ENCODE peak calls at places on chromosomes 13 and 19, in seven cellular contexts. A is neural progenitor cell, G is H9, P is IMR-90, J is PC-3, N is GM23248, Z is mesenchymal stem cell. H is an unnamed sample.

GRCh38 chr13:108037348-108037747 is 178.0 kb downstream of the LIG4 start:
- DNase-seq in A (no peak), G (no peak), P (no peak), J (no peak), N (peak), Z (no peak), H (no peak)

GRCh38 chr13:23966691-23967615 is 69.7 kb upstream of the C1QTNF9B start:
- DNase-seq in A (no peak), G (no peak), P (peak), J (peak), N (no peak), Z (peak), H (no peak)

GRCh38 chr13:34019870-34020269 is 201.9 kb downstream of the RFC3 start:
- DNase-seq in A (no peak), G (no peak), P (no peak), J (no peak), N (no peak), Z (no peak), H (peak)

GRCh38 chr19:19661141-19661674 is 2.3 kb downstream of the ATP13A1 start:
- DNase-seq in A (peak), G (peak), P (no peak), J (no peak), N (no peak), Z (no peak), H (no peak)

GRCh38 chr13:98141938-98142426 is 912 bp upstream of the FARP1 start:
- DNase-seq in A (peak), G (peak), P (no peak), J (no peak), N (no peak), Z (peak), H (peak)

GRCh38 chr19:12965017-12965811 is 4.2 kb upstream of the DAND5 start:
- DNase-seq in A (peak), G (peak), P (peak), J (peak), N (peak), Z (peak), H (peak)

GRCh38 chr13:29868581-29868980 is 18.2 kb upstream of the UBL3 start:
- DNase-seq in A (no peak), G (no peak), P (no peak), J (no peak), N (no peak), Z (no peak), H (no peak)

GRCh38 chr13:94859812-94860210 is 147.5 kb upstream of the SOX21 start:
- DNase-seq in A (no peak), G (no peak), P (no peak), J (peak), N (no peak), Z (no peak), H (no peak)

GRCh38 chr19:13014921-13015280 is 19.6 kb downstream of the NFIX start:
- DNase-seq in A (no peak), G (no peak), P (no peak), J (peak), N (peak), Z (no peak), H (no peak)

GRCh38 chr19:31821346-31821745 is 472.1 kb upstream of the TSHZ3 start:
- DNase-seq in A (no peak), G (no peak), P (no peak), J (no peak), N (no peak), Z (peak), H (peak)

DNA sequence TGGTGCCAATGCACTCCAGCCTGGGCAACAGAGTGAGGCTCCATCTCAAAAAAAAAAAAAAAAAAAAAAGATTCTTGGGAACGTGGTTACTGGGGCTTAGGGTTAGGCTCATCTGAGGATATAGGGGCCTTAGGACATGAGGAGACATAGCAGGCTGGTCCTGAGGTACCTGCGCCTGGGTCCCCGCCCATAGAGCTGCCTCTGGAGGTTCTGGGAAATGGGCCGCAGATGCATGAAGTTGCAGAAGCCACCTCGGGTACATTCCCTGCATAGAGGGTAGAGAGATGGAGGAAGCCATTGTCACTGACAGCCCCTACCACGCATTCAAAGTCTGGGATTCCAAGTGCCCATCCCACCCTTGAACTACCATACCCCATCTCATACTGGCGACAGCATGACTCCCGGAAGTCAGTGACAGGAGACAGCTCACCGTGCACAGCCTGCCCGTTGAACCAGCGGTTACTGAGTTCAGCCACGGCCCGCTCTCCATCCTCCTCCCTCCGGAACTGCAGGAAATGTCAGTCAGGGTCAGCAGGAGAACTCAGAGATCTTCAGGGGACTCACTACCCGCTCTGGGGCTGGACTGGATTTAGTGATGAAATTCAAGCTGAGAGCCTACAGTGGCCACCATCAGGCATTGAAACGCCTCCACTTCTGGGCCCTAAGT is 1.4 kb downstream of the U2AF1L4 start:
- DNase-seq in A (no peak), G (no peak), P (no peak), J (no peak), N (no peak), Z (no peak), H (no peak)
- H3K9ac ChIP-seq in A (no peak), G (no peak), P (no peak), J (no peak), N (no peak), Z (peak), H (no peak)

GRCh38 chr19:45151821-45152503 is 8.8 kb downstream of the NKPD1 start:
- DNase-seq in A (peak), G (peak), P (no peak), J (no peak), N (peak), Z (no peak), H (no peak)

GRCh38 chr19:45152504-45153338 is 8.1 kb downstream of the NKPD1 start:
- DNase-seq in A (peak), G (peak), P (peak), J (no peak), N (peak), Z (no peak), H (peak)

GRCh38 chr19:45156231-45156630 is 4.6 kb downstream of the NKPD1 start:
- DNase-seq in A (peak), G (peak), P (no peak), J (no peak), N (no peak), Z (peak), H (no peak)

GRCh38 chr19:45153339-45154063 is 7.3 kb downstream of the NKPD1 start:
- DNase-seq in A (peak), G (peak), P (peak), J (no peak), N (peak), Z (peak), H (peak)

GRCh38 chr19:45154064-45154827 is 6.5 kb downstream of the NKPD1 start:
- DNase-seq in A (no peak), G (no peak), P (peak), J (peak), N (peak), Z (peak), H (peak)
- H3K9ac ChIP-seq in A (no peak), G (no peak), P (no peak), J (no peak), N (no peak), Z (peak), H (no peak)

DNA sequence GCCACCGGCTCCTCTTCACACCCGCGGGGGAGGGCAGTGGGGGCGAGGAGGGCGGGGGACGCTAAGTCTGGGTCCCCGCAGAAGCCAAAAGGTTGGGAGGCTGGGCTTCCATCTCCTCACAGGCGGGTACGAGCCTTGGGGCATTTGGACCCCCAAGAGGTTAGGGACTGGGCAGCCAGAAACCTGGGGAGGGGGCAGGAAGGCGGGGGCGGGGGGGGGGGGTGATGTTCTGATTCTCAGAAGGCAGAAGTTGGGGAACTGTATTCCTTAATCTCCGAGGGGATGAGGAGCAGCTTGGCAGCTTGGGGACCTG is 5.1 kb downstream of the BCL3 start:
- DNase-seq in A (no peak), G (no peak), P (no peak), J (no peak), N (no peak), Z (no peak), H (no peak)
- H3K9ac ChIP-seq in A (no peak), G (no peak), P (peak), J (peak), N (peak), Z (peak), H (peak)

GRCh38 chr19:55256562-55257460 is 2.0 kb downstream of the PPP6R1 start:
- DNase-seq in A (no peak), G (no peak), P (no peak), J (peak), N (peak), Z (peak), H (no peak)
- H3K9ac ChIP-seq in A (peak), G (peak), P (peak), J (peak), N (peak), Z (peak), H (peak)

GRCh38 chr19:38402967-38403674 is at the start of gene FAM98C:
- DNase-seq in A (peak), G (peak), P (peak), J (peak), N (peak), Z (peak), H (peak)
- H3K9ac ChIP-seq in A (no peak), G (no peak), P (peak), J (peak), N (peak), Z (peak), H (peak)

GRCh38 chr19:41221514-41222205 is 2.6 kb downstream of the AXL start:
- DNase-seq in A (no peak), G (no peak), P (no peak), J (no peak), N (no peak), Z (no peak), H (no peak)

GRCh38 chr19:41225238-41226052 is 6.4 kb downstream of the AXL start:
- DNase-seq in A (peak), G (peak), P (peak), J (peak), N (peak), Z (peak), H (peak)

GRCh38 chr19:41222240-41222639 is 3.2 kb downstream of the AXL start:
- DNase-seq in A (no peak), G (no peak), P (no peak), J (no peak), N (no peak), Z (no peak), H (no peak)

GRCh38 chr19:41224632-41225031 is 5.6 kb downstream of the AXL start:
- DNase-seq in A (no peak), G (no peak), P (no peak), J (no peak), N (no peak), Z (peak), H (no peak)

GRCh38 chr19:41223431-41224234 is 4.6 kb downstream of the AXL start:
- DNase-seq in A (peak), G (peak), P (peak), J (peak), N (peak), Z (peak), H (peak)
- H3K9ac ChIP-seq in A (no peak), G (no peak), P (peak), J (peak), N (peak), Z (peak), H (peak)

GRCh38 chr19:10271543-10272086 is 695 bp downstream of the ICAM1 start:
- DNase-seq in A (no peak), G (no peak), P (peak), J (no peak), N (peak), Z (peak), H (no peak)
- H3K9ac ChIP-seq in A (no peak), G (no peak), P (peak), J (no peak), N (peak), Z (peak), H (no peak)

DNA sequence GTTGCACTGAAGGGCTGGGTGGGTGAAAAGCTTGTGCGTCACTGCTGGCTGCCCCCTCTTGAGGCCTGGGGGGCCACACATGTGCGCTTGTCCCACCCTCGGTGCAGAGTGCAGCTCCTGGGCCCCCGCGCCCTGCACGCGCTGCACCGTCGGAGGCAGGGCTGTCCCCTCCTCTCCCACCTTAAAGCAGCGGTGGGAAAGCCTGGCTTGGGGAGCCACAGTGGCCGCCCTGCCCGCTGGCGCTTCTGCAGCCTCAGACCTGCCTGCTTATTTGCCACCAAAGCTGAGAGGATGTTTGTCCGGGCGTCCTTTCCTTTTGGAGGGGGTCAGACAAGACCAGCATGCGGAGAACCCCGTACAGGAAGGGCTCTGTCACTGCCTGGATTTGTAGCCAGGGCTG is 26.7 kb downstream of the PLEKHJ1 start:
- DNase-seq in A (no peak), G (no peak), P (no peak), J (no peak), N (no peak), Z (no peak), H (no peak)
- H3K9ac ChIP-seq in A (no peak), G (no peak), P (no peak), J (no peak), N (peak), Z (peak), H (no peak)

DNA sequence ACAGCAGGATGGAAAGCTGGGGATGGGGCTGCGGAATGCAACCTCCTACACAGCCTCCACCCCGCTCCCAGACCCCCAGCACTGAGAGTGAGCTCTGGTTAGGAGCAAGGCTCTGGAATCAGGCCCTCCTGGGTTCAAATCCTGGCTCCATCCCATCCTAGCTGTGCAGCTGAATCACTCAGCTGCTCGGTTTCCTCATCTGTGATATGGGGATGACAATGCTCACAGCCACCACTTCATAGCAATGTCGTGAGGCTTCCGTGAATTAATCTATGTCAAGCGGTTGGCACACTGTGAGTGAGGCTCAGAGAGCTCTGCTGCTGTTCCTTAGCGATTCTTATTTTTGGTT is 538 bp downstream of the ACP7 start:
- DNase-seq in A (peak), G (no peak), P (no peak), J (peak), N (peak), Z (no peak), H (no peak)
- H3K9ac ChIP-seq in A (no peak), G (no peak), P (no peak), J (peak), N (no peak), Z (peak), H (no peak)

DNA sequence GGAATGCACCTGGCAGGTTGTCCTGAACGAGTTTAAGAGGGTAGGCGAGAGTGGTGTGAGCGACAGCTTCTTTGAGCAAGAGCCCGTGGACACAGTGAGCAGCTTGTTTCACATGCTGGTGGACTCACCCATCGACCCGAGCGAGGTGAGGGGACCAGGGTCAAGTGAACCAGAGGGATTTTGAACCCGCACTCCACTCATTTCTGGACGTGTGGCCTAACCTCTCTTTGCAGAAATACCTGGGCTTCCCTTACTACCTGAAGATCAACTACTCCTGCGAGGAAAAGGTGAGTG is 1.7 kb downstream of the CATSPERG start:
- DNase-seq in A (no peak), G (no peak), P (no peak), J (no peak), N (no peak), Z (no peak), H (peak)
- H3K9ac ChIP-seq in A (no peak), G (peak), P (no peak), J (peak), N (no peak), Z (no peak), H (no peak)